ENCODE peak calls at places on chromosome 2, in eight cellular contexts. One of them, this sample, is unnamed.

GRCh38 chr2:39411186-39411944 is 25.7 kb downstream of the MAP4K3 start:
- ATAC-seq in Panc1: peak
- ATAC-seq in upper lobe of left lung: peak
- ATAC-seq in K562: peak
- ATAC-seq in HepG2: no peak
- ATAC-seq in GM23338: no peak
- ATAC-seq in HCT116: peak
- ATAC-seq in GM12878: peak
- ATAC-seq in this sample: no peak

GRCh38 chr2:174663572-174663971 is 66.0 kb upstream of the WIPF1 start:
- ATAC-seq in Panc1: no peak
- ATAC-seq in upper lobe of left lung: peak
- ATAC-seq in K562: no peak
- ATAC-seq in HepG2: no peak
- ATAC-seq in GM23338: no peak
- ATAC-seq in HCT116: no peak
- ATAC-seq in GM12878: no peak
- ATAC-seq in this sample: peak

GRCh38 chr2:233130024-233130423 is 69.9 kb downstream of the INPP5D start:
- ATAC-seq in Panc1: no peak
- ATAC-seq in upper lobe of left lung: no peak
- ATAC-seq in K562: no peak
- ATAC-seq in HepG2: no peak
- ATAC-seq in GM23338: no peak
- ATAC-seq in HCT116: no peak
- ATAC-seq in GM12878: no peak
- ATAC-seq in this sample: no peak

GRCh38 chr2:44237221-44237620 is 38.1 kb upstream of the SLC3A1 start:
- ATAC-seq in Panc1: no peak
- ATAC-seq in upper lobe of left lung: no peak
- ATAC-seq in K562: no peak
- ATAC-seq in HepG2: no peak
- ATAC-seq in GM23338: no peak
- ATAC-seq in HCT116: no peak
- ATAC-seq in GM12878: peak
- ATAC-seq in this sample: no peak

GRCh38 chr2:171745141-171745540 is 57.9 kb downstream of the DYNC1I2 start:
- ATAC-seq in Panc1: no peak
- ATAC-seq in upper lobe of left lung: no peak
- ATAC-seq in K562: no peak
- ATAC-seq in HepG2: no peak
- ATAC-seq in GM23338: no peak
- ATAC-seq in HCT116: no peak
- ATAC-seq in GM12878: no peak
- ATAC-seq in this sample: no peak

GRCh38 chr2:190766581-190766980 is 114.0 kb upstream of the GLS start:
- ATAC-seq in Panc1: peak
- ATAC-seq in upper lobe of left lung: no peak
- ATAC-seq in K562: peak
- ATAC-seq in HepG2: no peak
- ATAC-seq in GM23338: peak
- ATAC-seq in HCT116: peak
- ATAC-seq in GM12878: peak
- ATAC-seq in this sample: no peak

GRCh38 chr2:60657673-60658072 is 98.4 kb upstream of the PAPOLG start:
- ATAC-seq in Panc1: no peak
- ATAC-seq in upper lobe of left lung: no peak
- ATAC-seq in K562: no peak
- ATAC-seq in HepG2: no peak
- ATAC-seq in GM23338: no peak
- ATAC-seq in HCT116: no peak
- ATAC-seq in GM12878: no peak
- ATAC-seq in this sample: no peak

GRCh38 chr2:41722668-41723369 is 325.0 kb upstream of the PKDCC start:
- ATAC-seq in Panc1: no peak
- ATAC-seq in upper lobe of left lung: peak
- ATAC-seq in K562: no peak
- ATAC-seq in HepG2: no peak
- ATAC-seq in GM23338: no peak
- ATAC-seq in HCT116: no peak
- ATAC-seq in GM12878: no peak
- ATAC-seq in this sample: peak

GRCh38 chr2:20212459-20212870 is 12.5 kb downstream of the SDC1 start:
- ATAC-seq in Panc1: peak
- ATAC-seq in upper lobe of left lung: no peak
- ATAC-seq in K562: peak
- ATAC-seq in HepG2: peak
- ATAC-seq in GM23338: peak
- ATAC-seq in HCT116: no peak
- ATAC-seq in GM12878: peak
- ATAC-seq in this sample: no peak

GRCh38 chr2:96534701-96535181 is 1.8 kb upstream of the ARID5A start:
- ATAC-seq in Panc1: peak
- ATAC-seq in upper lobe of left lung: no peak
- ATAC-seq in K562: no peak
- ATAC-seq in HepG2: no peak
- ATAC-seq in GM23338: no peak
- ATAC-seq in HCT116: no peak
- ATAC-seq in GM12878: no peak
- ATAC-seq in this sample: no peak

GRCh38 chr2:100831831-100832230 is 11.9 kb downstream of the NPAS2 start:
- ATAC-seq in Panc1: peak
- ATAC-seq in upper lobe of left lung: no peak
- ATAC-seq in K562: no peak
- ATAC-seq in HepG2: no peak
- ATAC-seq in GM23338: no peak
- ATAC-seq in HCT116: no peak
- ATAC-seq in GM12878: no peak
- ATAC-seq in this sample: no peak

GRCh38 chr2:43057026-43057741 is 169.2 kb downstream of the ZFP36L2 start:
- ATAC-seq in Panc1: peak
- ATAC-seq in upper lobe of left lung: no peak
- ATAC-seq in K562: no peak
- ATAC-seq in HepG2: peak
- ATAC-seq in GM23338: peak
- ATAC-seq in HCT116: no peak
- ATAC-seq in GM12878: no peak
- ATAC-seq in this sample: peak

GRCh38 chr2:191740016-191740419 is 62.1 kb downstream of the NABP1 start:
- ATAC-seq in Panc1: no peak
- ATAC-seq in upper lobe of left lung: no peak
- ATAC-seq in K562: peak
- ATAC-seq in HepG2: peak
- ATAC-seq in GM23338: no peak
- ATAC-seq in HCT116: peak
- ATAC-seq in GM12878: peak
- ATAC-seq in this sample: no peak

GRCh38 chr2:31238126-31238905 is 4.4 kb downstream of the EHD3 start:
- ATAC-seq in Panc1: no peak
- ATAC-seq in upper lobe of left lung: no peak
- ATAC-seq in K562: no peak
- ATAC-seq in HepG2: no peak
- ATAC-seq in GM23338: no peak
- ATAC-seq in HCT116: no peak
- ATAC-seq in GM12878: no peak
- ATAC-seq in this sample: no peak

GRCh38 chr2:179123272-179123662 is 73.3 kb upstream of the CCDC141 start:
- ATAC-seq in Panc1: no peak
- ATAC-seq in upper lobe of left lung: no peak
- ATAC-seq in K562: no peak
- ATAC-seq in HepG2: no peak
- ATAC-seq in GM23338: no peak
- ATAC-seq in HCT116: no peak
- ATAC-seq in GM12878: no peak
- ATAC-seq in this sample: no peak

GRCh38 chr2:45691152-45691551 is 39.7 kb downstream of the PRKCE start:
- ATAC-seq in Panc1: no peak
- ATAC-seq in upper lobe of left lung: no peak
- ATAC-seq in K562: no peak
- ATAC-seq in HepG2: no peak
- ATAC-seq in GM23338: no peak
- ATAC-seq in HCT116: no peak
- ATAC-seq in GM12878: peak
- ATAC-seq in this sample: no peak

GRCh38 chr2:16722121-16722520 is 56.5 kb upstream of the CYRIA start:
- ATAC-seq in Panc1: no peak
- ATAC-seq in upper lobe of left lung: no peak
- ATAC-seq in K562: no peak
- ATAC-seq in HepG2: no peak
- ATAC-seq in GM23338: no peak
- ATAC-seq in HCT116: no peak
- ATAC-seq in GM12878: no peak
- ATAC-seq in this sample: no peak

GRCh38 chr2:84904717-84905174 is 710 bp upstream of the TMSB10 start:
- ATAC-seq in Panc1: peak
- ATAC-seq in upper lobe of left lung: peak
- ATAC-seq in K562: peak
- ATAC-seq in HepG2: peak
- ATAC-seq in GM23338: peak
- ATAC-seq in HCT116: peak
- ATAC-seq in GM12878: no peak
- ATAC-seq in this sample: peak
- TF ChIP-seq POLR2AphosphoS5 in Panc1: no peak
- TF ChIP-seq POLR2AphosphoS5 in upper lobe of left lung: peak
- TF ChIP-seq POLR2AphosphoS5 in K562: no peak
- TF ChIP-seq POLR2AphosphoS5 in HepG2: no peak
- TF ChIP-seq POLR2AphosphoS5 in GM23338: no peak
- TF ChIP-seq POLR2AphosphoS5 in HCT116: no peak
- TF ChIP-seq POLR2AphosphoS5 in GM12878: no peak
- TF ChIP-seq POLR2AphosphoS5 in this sample: peak

GRCh38 chr2:32714521-32714920 is 86.7 kb downstream of the TTC27 start:
- ATAC-seq in Panc1: no peak
- ATAC-seq in upper lobe of left lung: no peak
- ATAC-seq in K562: no peak
- ATAC-seq in HepG2: no peak
- ATAC-seq in GM23338: no peak
- ATAC-seq in HCT116: no peak
- ATAC-seq in GM12878: no peak
- ATAC-seq in this sample: no peak

GRCh38 chr2:32715391-32715841 is 87.6 kb downstream of the TTC27 start:
- ATAC-seq in Panc1: no peak
- ATAC-seq in upper lobe of left lung: no peak
- ATAC-seq in K562: no peak
- ATAC-seq in HepG2: no peak
- ATAC-seq in GM23338: no peak
- ATAC-seq in HCT116: no peak
- ATAC-seq in GM12878: peak
- ATAC-seq in this sample: no peak

GRCh38 chr2:32711908-32712307 is 84.1 kb downstream of the TTC27 start:
- ATAC-seq in Panc1: no peak
- ATAC-seq in upper lobe of left lung: peak
- ATAC-seq in K562: no peak
- ATAC-seq in HepG2: no peak
- ATAC-seq in GM23338: no peak
- ATAC-seq in HCT116: no peak
- ATAC-seq in GM12878: no peak
- ATAC-seq in this sample: no peak

GRCh38 chr2:32711219-32711618 is 83.4 kb downstream of the TTC27 start:
- ATAC-seq in Panc1: no peak
- ATAC-seq in upper lobe of left lung: peak
- ATAC-seq in K562: no peak
- ATAC-seq in HepG2: no peak
- ATAC-seq in GM23338: no peak
- ATAC-seq in HCT116: no peak
- ATAC-seq in GM12878: no peak
- ATAC-seq in this sample: peak

DNA sequence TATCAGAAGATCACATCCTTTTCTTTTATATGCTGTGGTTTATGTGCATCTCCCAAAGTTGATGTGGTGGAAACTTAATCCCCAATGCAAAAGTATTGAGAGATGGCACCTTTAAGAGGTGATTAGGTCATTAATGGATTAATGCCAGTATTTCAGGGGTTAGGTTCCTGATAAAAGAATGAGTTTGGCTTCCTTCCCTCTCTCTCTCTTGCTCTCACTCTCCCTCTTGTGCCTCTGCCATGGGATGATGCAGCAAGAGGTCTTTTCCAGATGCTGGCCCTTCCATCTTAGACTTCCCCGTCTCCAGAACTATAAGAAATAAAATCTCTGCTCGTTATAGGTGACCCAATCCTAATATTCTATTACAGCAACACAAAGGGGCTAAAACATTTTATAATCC is 85.0 kb downstream of the TTC27 start:
- ATAC-seq in Panc1: no peak
- ATAC-seq in upper lobe of left lung: peak
- ATAC-seq in K562: no peak
- ATAC-seq in HepG2: no peak
- ATAC-seq in GM23338: no peak
- ATAC-seq in HCT116: no peak
- ATAC-seq in GM12878: no peak
- ATAC-seq in this sample: peak
- H3K27ac ChIP-seq in Panc1: no peak
- H3K27ac ChIP-seq in upper lobe of left lung: no peak
- H3K27ac ChIP-seq in K562: no peak
- H3K27ac ChIP-seq in HepG2: no peak
- H3K27ac ChIP-seq in GM23338: no peak
- H3K27ac ChIP-seq in HCT116: no peak
- H3K27ac ChIP-seq in GM12878: no peak
- H3K27ac ChIP-seq in this sample: no peak

GRCh38 chr2:120509991-120510735 is 164.2 kb downstream of the INHBB start:
- ATAC-seq in Panc1: no peak
- ATAC-seq in upper lobe of left lung: no peak
- ATAC-seq in K562: no peak
- ATAC-seq in HepG2: peak
- ATAC-seq in GM23338: no peak
- ATAC-seq in HCT116: no peak
- ATAC-seq in GM12878: no peak
- ATAC-seq in this sample: no peak

GRCh38 chr2:120509213-120509815 is 163.4 kb downstream of the INHBB start:
- ATAC-seq in Panc1: no peak
- ATAC-seq in upper lobe of left lung: no peak
- ATAC-seq in K562: no peak
- ATAC-seq in HepG2: no peak
- ATAC-seq in GM23338: no peak
- ATAC-seq in HCT116: peak
- ATAC-seq in GM12878: no peak
- ATAC-seq in this sample: peak

GRCh38 chr2:120510751-120511395 is 164.9 kb downstream of the INHBB start:
- ATAC-seq in Panc1: no peak
- ATAC-seq in upper lobe of left lung: no peak
- ATAC-seq in K562: no peak
- ATAC-seq in HepG2: peak
- ATAC-seq in GM23338: peak
- ATAC-seq in HCT116: no peak
- ATAC-seq in GM12878: no peak
- ATAC-seq in this sample: no peak

GRCh38 chr2:120511546-120512320 is 165.8 kb downstream of the INHBB start:
- ATAC-seq in Panc1: no peak
- ATAC-seq in upper lobe of left lung: no peak
- ATAC-seq in K562: no peak
- ATAC-seq in HepG2: no peak
- ATAC-seq in GM23338: peak
- ATAC-seq in HCT116: no peak
- ATAC-seq in GM12878: no peak
- ATAC-seq in this sample: no peak

GRCh38 chr2:120508581-120509041 is 162.7 kb downstream of the INHBB start:
- ATAC-seq in Panc1: no peak
- ATAC-seq in upper lobe of left lung: no peak
- ATAC-seq in K562: no peak
- ATAC-seq in HepG2: no peak
- ATAC-seq in GM23338: no peak
- ATAC-seq in HCT116: peak
- ATAC-seq in GM12878: no peak
- ATAC-seq in this sample: peak
- TF ChIP-seq POLR2AphosphoS5 in Panc1: no peak
- TF ChIP-seq POLR2AphosphoS5 in upper lobe of left lung: no peak
- TF ChIP-seq POLR2AphosphoS5 in K562: no peak
- TF ChIP-seq POLR2AphosphoS5 in HepG2: no peak
- TF ChIP-seq POLR2AphosphoS5 in GM23338: no peak
- TF ChIP-seq POLR2AphosphoS5 in HCT116: no peak
- TF ChIP-seq POLR2AphosphoS5 in GM12878: no peak
- TF ChIP-seq POLR2AphosphoS5 in this sample: no peak

GRCh38 chr2:101962243-101962809 is 29.4 kb upstream of the IL1R2 start:
- ATAC-seq in Panc1: no peak
- ATAC-seq in upper lobe of left lung: peak
- ATAC-seq in K562: no peak
- ATAC-seq in HepG2: peak
- ATAC-seq in GM23338: peak
- ATAC-seq in HCT116: no peak
- ATAC-seq in GM12878: no peak
- ATAC-seq in this sample: no peak
- H3K27ac ChIP-seq in Panc1: no peak
- H3K27ac ChIP-seq in upper lobe of left lung: peak
- H3K27ac ChIP-seq in K562: no peak
- H3K27ac ChIP-seq in HepG2: peak
- H3K27ac ChIP-seq in GM23338: no peak
- H3K27ac ChIP-seq in HCT116: no peak
- H3K27ac ChIP-seq in GM12878: no peak
- H3K27ac ChIP-seq in this sample: peak